ENCODE peak calls at places on chromosomes 11 and 22, in ten cellular contexts. I is fibroblast of mammary gland, P is type B pancreatic cell, Y is body of pancreas, G is GM12865, O is foreskin fibroblast, J is CD14-positive monocyte, E is astrocyte of the spinal cord, B is MCF 10A, C is neural crest cell. T is an unnamed sample.

GRCh38 chr11:90133560-90134145 is 810 bp upstream of the NAALAD2 start:
- DNase-seq in C (no peak), E (no peak), J (no peak), I (no peak), Y (no peak), O (no peak), P (no peak), B (no peak), G (no peak), T (no peak)

GRCh38 chr22:19644314-19645223 is 69.7 kb upstream of the SEPTIN5 start:
- DNase-seq in J (peak; percentile 74), O (no peak), B (no peak), E (no peak), P (no peak), I (peak; percentile 12), G (no peak), Y (no peak), C (no peak), T (no peak)

GRCh38 chr11:71558996-71559395 is 6.4 kb upstream of the KRTAP5-10 start:
- DNase-seq in G (no peak), P (no peak), B (no peak), C (no peak), O (no peak), E (no peak), I (no peak), J (no peak), Y (no peak), T (no peak)

GRCh38 chr11:94597896-94598295 is 30.7 kb downstream of the PIWIL4 start:
- DNase-seq in J (no peak), B (no peak), P (no peak), Y (no peak), G (peak; percentile 15), E (peak; percentile 32), I (no peak), O (peak; percentile 17), C (no peak), T (no peak)

GRCh38 chr11:65576867-65577755 is 1.3 kb downstream of the EHBP1L1 start:
- DNase-seq in E (peak; percentile 45), J (peak; percentile 94), Y (peak; percentile 86), G (no peak), C (no peak), P (no peak), B (peak; percentile 88), I (peak; percentile 66), O (peak; percentile 94), T (no peak)

GRCh38 chr22:41805639-41806038 is 5.2 kb downstream of the CCDC134 start:
- DNase-seq in I (no peak), C (no peak), J (no peak), Y (no peak), B (no peak), E (no peak), O (no peak), P (no peak), G (no peak), T (no peak)

GRCh38 chr11:58494096-58494495 is 13.8 kb downstream of the OR5B21 start:
- DNase-seq in E (no peak), G (no peak), O (peak; percentile 11), C (no peak), J (no peak), P (no peak), B (no peak), I (peak; percentile 2), Y (no peak), T (no peak)

GRCh38 chr11:18703001-18703763 is 4.6 kb downstream of the TMEM86A start:
- DNase-seq in P (no peak), G (no peak), E (no peak), I (no peak), C (no peak), B (no peak), J (no peak), O (no peak), Y (no peak), T (no peak)

GRCh38 chr22:42317691-42318547 is 47.5 kb upstream of the TCF20 start:
- DNase-seq in E (no peak), B (peak; percentile 89), J (no peak), O (no peak), G (no peak), C (no peak), Y (peak; percentile 26), I (no peak), P (no peak), T (no peak)

GRCh38 chr11:128553662-128554392 is 33.5 kb downstream of the ETS1 start:
- DNase-seq in G (peak; percentile 57), E (peak; percentile 32), O (peak; percentile 32), I (peak; percentile 72), C (no peak), J (no peak), B (peak; percentile 27), Y (no peak), P (no peak), T (no peak)

DNA sequence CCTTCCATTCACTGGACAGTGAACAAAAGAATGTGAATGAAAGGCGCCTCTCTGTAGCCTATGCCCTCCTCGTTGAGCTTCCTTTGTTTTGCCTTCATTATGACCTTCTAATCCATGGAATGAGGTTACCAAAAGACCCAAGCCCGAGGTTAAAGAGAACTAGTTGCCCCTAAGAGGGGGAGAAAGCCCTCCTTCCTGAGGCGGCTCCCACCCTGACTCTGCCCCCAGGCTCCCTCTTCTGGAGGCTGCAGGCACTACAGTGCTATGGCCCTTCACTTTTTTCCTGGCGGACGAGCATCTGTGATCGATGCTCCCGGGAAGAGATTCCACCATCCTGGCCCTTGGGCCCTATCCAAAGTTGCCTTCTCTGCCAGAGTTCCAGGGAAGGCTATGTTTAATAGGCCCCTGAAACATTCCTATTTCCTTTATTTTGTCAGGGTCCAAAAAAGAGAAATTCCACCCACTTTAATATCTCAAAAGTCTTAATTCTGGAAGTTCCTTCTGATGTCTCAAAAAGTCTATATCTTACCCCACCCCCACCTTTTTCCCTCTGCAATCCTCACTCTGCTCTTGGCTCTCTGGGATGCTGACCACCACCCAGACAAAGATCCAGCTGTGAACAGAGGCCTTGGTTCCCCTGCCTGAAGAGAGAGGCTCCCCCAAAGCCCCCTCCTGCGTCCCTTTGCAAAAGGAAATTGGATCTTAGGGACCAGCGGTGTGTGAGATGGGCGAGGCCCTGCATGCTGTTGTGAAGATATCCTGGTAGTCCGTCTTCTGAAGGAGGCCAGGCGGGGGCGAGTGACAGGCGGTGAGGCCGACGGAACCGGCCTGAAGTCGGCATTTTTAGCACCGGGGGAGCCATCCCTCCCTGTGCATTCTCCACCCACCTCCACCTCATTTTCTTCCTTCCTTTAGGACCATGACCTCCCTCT is 147.1 kb downstream of the FEZ1 start:
- DNase-seq in C (peak; percentile 95), I (peak; percentile 22), J (no peak), E (peak; percentile 32), G (peak; percentile 11), P (peak; percentile 84), B (peak; percentile 43), O (peak; percentile 68), Y (peak; percentile 53), T (peak; percentile 79)
- TF ChIP-seq CTCF in C (peak; percentile 91), I (peak; percentile 96), J (peak; percentile 94), E (peak; percentile 99), G (peak; percentile 88), P (peak; percentile 95), B (peak; percentile 91), O (peak; percentile 96), Y (peak; percentile 81), T (peak; percentile 79)

GRCh38 chr11:24855951-24856350 is 359.1 kb downstream of the LUZP2 start:
- DNase-seq in G (no peak), E (no peak), B (no peak), C (no peak), J (no peak), I (no peak), O (no peak), Y (no peak), P (no peak), T (no peak)

GRCh38 chr11:24866743-24867142 is 369.9 kb downstream of the LUZP2 start:
- DNase-seq in I (no peak), B (no peak), O (no peak), J (no peak), Y (no peak), C (no peak), E (no peak), P (no peak), G (no peak), T (no peak)

GRCh38 chr11:24859801-24860300 is 363.0 kb downstream of the LUZP2 start:
- DNase-seq in I (no peak), E (no peak), C (no peak), P (no peak), O (no peak), Y (no peak), B (no peak), J (no peak), G (no peak), T (no peak)

GRCh38 chr11:24861440-24861839 is 364.6 kb downstream of the LUZP2 start:
- DNase-seq in P (no peak), O (no peak), Y (no peak), C (no peak), E (no peak), B (no peak), J (no peak), G (no peak), I (no peak), T (no peak)
- TF ChIP-seq CTCF in P (no peak), O (no peak), Y (no peak), C (no peak), E (no peak), B (no peak), J (no peak), G (no peak), I (no peak), T (no peak)

GRCh38 chr11:107741044-107741823 is 29.4 kb upstream of the SLN start:
- DNase-seq in O (peak; percentile 55), C (no peak), B (peak; percentile 63), G (peak; percentile 76), J (no peak), E (peak; percentile 32), Y (peak; percentile 18), P (no peak), I (peak; percentile 42), T (peak; percentile 68)
- TF ChIP-seq CTCF in O (peak; percentile 46), C (peak; percentile 67), B (peak; percentile 61), G (peak; percentile 83), J (peak; percentile 73), E (peak; percentile 69), Y (peak; percentile 41), P (peak; percentile 68), I (peak; percentile 64), T (peak; percentile 70)

DNA sequence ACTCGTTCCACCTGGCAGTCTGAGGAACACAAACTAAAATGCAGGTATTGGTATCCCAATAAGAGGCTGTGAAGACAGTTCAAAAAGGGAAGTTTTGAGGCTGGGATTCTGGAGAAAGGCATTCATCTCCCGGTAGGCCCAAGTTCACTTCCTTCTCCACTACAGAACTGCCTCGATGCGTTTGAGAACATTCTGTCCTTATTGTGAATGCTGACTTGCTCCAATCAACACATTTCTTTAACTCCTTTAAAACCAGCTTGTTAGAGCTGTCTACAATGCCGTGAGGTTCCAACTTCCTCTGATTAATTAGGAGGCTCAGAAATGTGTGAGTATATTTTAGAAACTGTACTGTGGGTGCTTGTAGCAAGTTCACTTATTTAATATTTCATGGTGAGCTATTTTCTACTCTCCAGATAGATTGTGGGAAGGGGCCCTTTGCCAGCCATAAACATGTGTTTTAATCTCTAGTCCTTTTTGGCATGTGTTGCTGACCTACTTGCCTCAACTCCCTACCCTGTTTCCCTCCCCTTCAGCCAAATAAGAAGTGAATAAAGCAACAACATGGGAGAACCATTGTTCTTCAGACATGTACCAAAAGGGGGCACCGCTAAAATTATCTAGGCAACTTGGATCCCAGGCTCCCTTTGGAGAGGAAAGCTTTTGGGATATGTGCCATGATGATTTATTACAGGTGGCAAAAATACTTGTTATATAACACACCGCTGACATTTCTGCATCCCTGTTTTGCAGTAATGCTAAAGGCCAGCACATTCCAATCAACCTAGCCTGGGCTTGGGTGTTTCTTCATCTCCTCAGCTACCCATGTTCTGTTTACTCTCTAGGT is 245.6 kb downstream of the BLID start:
- DNase-seq in E (no peak), G (no peak), P (no peak), B (peak; percentile 38), O (no peak), C (no peak), I (peak; percentile 33), Y (no peak), J (no peak), T (no peak)
- TF ChIP-seq CTCF in E (no peak), G (no peak), P (no peak), B (no peak), O (no peak), C (no peak), I (peak; percentile 26), Y (no peak), J (no peak), T (no peak)

T was measured in GM13976.